ENCODE peak calls at places on chromosome 2, in six cellular contexts. One of them, this sample, is unnamed.

GRCh38 chr2:106026271-106027190 is 167.6 kb downstream of the UXS1 start:
- DNase-seq in ELR: no peak
- DNase-seq in psoas muscle: no peak
- DNase-seq in M059J: no peak
- DNase-seq in activated CD8-positive, alpha-beta memory T cell treated with anti-CD3 and anti-CD28 coated beads, Interleukin-2, amount 50 U/mL, for 48 hours: no peak
- DNase-seq in foreskin fibroblast: no peak
- DNase-seq in this sample: no peak

GRCh38 chr2:181978351-181979150 is 7.1 kb upstream of the PPP1R1C start:
- DNase-seq in ELR: peak; percentile 75
- DNase-seq in foreskin fibroblast: peak; percentile 54
- DNase-seq in M059J: peak; percentile 63
- DNase-seq in activated CD8-positive, alpha-beta memory T cell treated with anti-CD3 and anti-CD28 coated beads, Interleukin-2, amount 50 U/mL, for 48 hours: peak; percentile 46
- DNase-seq in psoas muscle: no peak
- DNase-seq in this sample: peak; percentile 51

GRCh38 chr2:207328944-207329386 is 163.2 kb upstream of the KLF7 start:
- DNase-seq in activated CD8-positive, alpha-beta memory T cell treated with anti-CD3 and anti-CD28 coated beads, Interleukin-2, amount 50 U/mL, for 48 hours: no peak
- DNase-seq in M059J: no peak
- DNase-seq in foreskin fibroblast: no peak
- DNase-seq in psoas muscle: no peak
- DNase-seq in ELR: no peak
- DNase-seq in this sample: no peak

GRCh38 chr2:101106453-101107181 is 44.6 kb downstream of the TBC1D8 start:
- DNase-seq in activated CD8-positive, alpha-beta memory T cell treated with anti-CD3 and anti-CD28 coated beads, Interleukin-2, amount 50 U/mL, for 48 hours: no peak
- DNase-seq in ELR: no peak
- DNase-seq in psoas muscle: no peak
- DNase-seq in M059J: no peak
- DNase-seq in foreskin fibroblast: peak; percentile 31
- DNase-seq in this sample: peak; percentile 42

GRCh38 chr2:105403785-105404698 is 5.2 kb upstream of the FHL2 start:
- DNase-seq in foreskin fibroblast: peak; percentile 93
- DNase-seq in psoas muscle: peak; percentile 59
- DNase-seq in ELR: peak; percentile 94
- DNase-seq in activated CD8-positive, alpha-beta memory T cell treated with anti-CD3 and anti-CD28 coated beads, Interleukin-2, amount 50 U/mL, for 48 hours: no peak
- DNase-seq in M059J: peak; percentile 99
- DNase-seq in this sample: peak; percentile 95

GRCh38 chr2:45813003-45813601 is 161.6 kb downstream of the PRKCE start:
- DNase-seq in ELR: peak; percentile 48
- DNase-seq in activated CD8-positive, alpha-beta memory T cell treated with anti-CD3 and anti-CD28 coated beads, Interleukin-2, amount 50 U/mL, for 48 hours: no peak
- DNase-seq in foreskin fibroblast: peak; percentile 60
- DNase-seq in M059J: peak; percentile 61
- DNase-seq in psoas muscle: no peak
- DNase-seq in this sample: no peak

GRCh38 chr2:124289060-124289459 is 264.0 kb downstream of the CNTNAP5 start:
- DNase-seq in ELR: no peak
- DNase-seq in M059J: no peak
- DNase-seq in activated CD8-positive, alpha-beta memory T cell treated with anti-CD3 and anti-CD28 coated beads, Interleukin-2, amount 50 U/mL, for 48 hours: no peak
- DNase-seq in foreskin fibroblast: no peak
- DNase-seq in psoas muscle: no peak
- DNase-seq in this sample: no peak

GRCh38 chr2:30514134-30514860 is 67.3 kb downstream of the LCLAT1 start:
- DNase-seq in ELR: peak; percentile 62
- DNase-seq in activated CD8-positive, alpha-beta memory T cell treated with anti-CD3 and anti-CD28 coated beads, Interleukin-2, amount 50 U/mL, for 48 hours: no peak
- DNase-seq in psoas muscle: no peak
- DNase-seq in foreskin fibroblast: peak; percentile 87
- DNase-seq in M059J: peak; percentile 64
- DNase-seq in this sample: peak; percentile 57

GRCh38 chr2:27494944-27495554 is at the start of gene FNDC4:
- DNase-seq in psoas muscle: peak; percentile 54
- DNase-seq in foreskin fibroblast: peak; percentile 65
- DNase-seq in ELR: peak; percentile 40
- DNase-seq in activated CD8-positive, alpha-beta memory T cell treated with anti-CD3 and anti-CD28 coated beads, Interleukin-2, amount 50 U/mL, for 48 hours: no peak
- DNase-seq in M059J: no peak
- DNase-seq in this sample: no peak

GRCh38 chr2:65639156-65639876 is 206.9 kb upstream of the SPRED2 start:
- DNase-seq in activated CD8-positive, alpha-beta memory T cell treated with anti-CD3 and anti-CD28 coated beads, Interleukin-2, amount 50 U/mL, for 48 hours: no peak
- DNase-seq in ELR: no peak
- DNase-seq in psoas muscle: no peak
- DNase-seq in foreskin fibroblast: peak; percentile 14
- DNase-seq in M059J: peak; percentile 73
- DNase-seq in this sample: no peak

GRCh38 chr2:71614976-71615768 is 161.8 kb downstream of the DYSF start:
- DNase-seq in activated CD8-positive, alpha-beta memory T cell treated with anti-CD3 and anti-CD28 coated beads, Interleukin-2, amount 50 U/mL, for 48 hours: peak; percentile 25
- DNase-seq in foreskin fibroblast: peak; percentile 44
- DNase-seq in ELR: no peak
- DNase-seq in psoas muscle: peak; percentile 92
- DNase-seq in M059J: peak; percentile 48
- DNase-seq in this sample: peak; percentile 4

GRCh38 chr2:120844098-120844738 is 108.5 kb downstream of the GLI2 start:
- DNase-seq in ELR: no peak
- DNase-seq in M059J: peak; percentile 27
- DNase-seq in foreskin fibroblast: peak; percentile 74
- DNase-seq in psoas muscle: no peak
- DNase-seq in activated CD8-positive, alpha-beta memory T cell treated with anti-CD3 and anti-CD28 coated beads, Interleukin-2, amount 50 U/mL, for 48 hours: no peak
- DNase-seq in this sample: no peak

GRCh38 chr2:128178650-128179460 is 87.9 kb downstream of the UGGT1 start:
- DNase-seq in M059J: peak; percentile 42
- DNase-seq in activated CD8-positive, alpha-beta memory T cell treated with anti-CD3 and anti-CD28 coated beads, Interleukin-2, amount 50 U/mL, for 48 hours: no peak
- DNase-seq in foreskin fibroblast: peak; percentile 81
- DNase-seq in ELR: peak; percentile 70
- DNase-seq in psoas muscle: peak; percentile 79
- DNase-seq in this sample: peak; percentile 86

GRCh38 chr2:186456941-186457340 is 29.1 kb upstream of the ZC3H15 start:
- DNase-seq in activated CD8-positive, alpha-beta memory T cell treated with anti-CD3 and anti-CD28 coated beads, Interleukin-2, amount 50 U/mL, for 48 hours: no peak
- DNase-seq in foreskin fibroblast: peak; percentile 59
- DNase-seq in psoas muscle: no peak
- DNase-seq in ELR: peak; percentile 94
- DNase-seq in M059J: peak; percentile 70
- DNase-seq in this sample: peak; percentile 93

GRCh38 chr2:107475859-107476258 is 350.8 kb upstream of the RGPD4 start:
- DNase-seq in M059J: no peak
- DNase-seq in foreskin fibroblast: no peak
- DNase-seq in ELR: no peak
- DNase-seq in activated CD8-positive, alpha-beta memory T cell treated with anti-CD3 and anti-CD28 coated beads, Interleukin-2, amount 50 U/mL, for 48 hours: no peak
- DNase-seq in psoas muscle: no peak
- DNase-seq in this sample: no peak

GRCh38 chr2:128549094-128549493 is 230.4 kb upstream of the HS6ST1 start:
- DNase-seq in foreskin fibroblast: no peak
- DNase-seq in activated CD8-positive, alpha-beta memory T cell treated with anti-CD3 and anti-CD28 coated beads, Interleukin-2, amount 50 U/mL, for 48 hours: no peak
- DNase-seq in ELR: no peak
- DNase-seq in M059J: no peak
- DNase-seq in psoas muscle: no peak
- DNase-seq in this sample: no peak

GRCh38 chr2:122236152-122236892 is 480.9 kb downstream of the TSN start:
- DNase-seq in M059J: peak; percentile 76
- DNase-seq in psoas muscle: peak; percentile 57
- DNase-seq in foreskin fibroblast: peak; percentile 37
- DNase-seq in activated CD8-positive, alpha-beta memory T cell treated with anti-CD3 and anti-CD28 coated beads, Interleukin-2, amount 50 U/mL, for 48 hours: no peak
- DNase-seq in ELR: peak; percentile 9
- DNase-seq in this sample: no peak

GRCh38 chr2:237327191-237327590 is 86.8 kb downstream of the COL6A3 start:
- DNase-seq in ELR: no peak
- DNase-seq in M059J: no peak
- DNase-seq in activated CD8-positive, alpha-beta memory T cell treated with anti-CD3 and anti-CD28 coated beads, Interleukin-2, amount 50 U/mL, for 48 hours: no peak
- DNase-seq in psoas muscle: peak; percentile 66
- DNase-seq in foreskin fibroblast: no peak
- DNase-seq in this sample: no peak

GRCh38 chr2:121491566-121491965 is 39.1 kb upstream of the RNU4ATAC start:
- DNase-seq in activated CD8-positive, alpha-beta memory T cell treated with anti-CD3 and anti-CD28 coated beads, Interleukin-2, amount 50 U/mL, for 48 hours: no peak
- DNase-seq in psoas muscle: no peak
- DNase-seq in ELR: no peak
- DNase-seq in foreskin fibroblast: no peak
- DNase-seq in M059J: no peak
- DNase-seq in this sample: no peak

GRCh38 chr2:110106642-110107041 is 9.0 kb downstream of the MALL start:
- DNase-seq in activated CD8-positive, alpha-beta memory T cell treated with anti-CD3 and anti-CD28 coated beads, Interleukin-2, amount 50 U/mL, for 48 hours: no peak
- DNase-seq in ELR: peak; percentile 39
- DNase-seq in foreskin fibroblast: no peak
- DNase-seq in M059J: peak; percentile 90
- DNase-seq in psoas muscle: no peak
- DNase-seq in this sample: peak; percentile 46

GRCh38 chr2:275457-275856 is 10.7 kb downstream of the ACP1 start:
- DNase-seq in M059J: no peak
- DNase-seq in foreskin fibroblast: no peak
- DNase-seq in activated CD8-positive, alpha-beta memory T cell treated with anti-CD3 and anti-CD28 coated beads, Interleukin-2, amount 50 U/mL, for 48 hours: no peak
- DNase-seq in ELR: no peak
- DNase-seq in psoas muscle: no peak
- DNase-seq in this sample: no peak

GRCh38 chr2:152566034-152566727 is 151.1 kb downstream of the PRPF40A start:
- DNase-seq in M059J: no peak
- DNase-seq in psoas muscle: no peak
- DNase-seq in activated CD8-positive, alpha-beta memory T cell treated with anti-CD3 and anti-CD28 coated beads, Interleukin-2, amount 50 U/mL, for 48 hours: no peak
- DNase-seq in ELR: no peak
- DNase-seq in foreskin fibroblast: no peak
- DNase-seq in this sample: no peak